ENCODE peak calls at places on chromosomes 6 and 20, in eight cellular contexts. Z, U, S, K, V, Q, O and B are unnamed samples.

GRCh38 chr6:144953552-144954240 is 668.6 kb downstream of the UTRN start:
- DNase-seq in Z (no peak), U (peak), S (no peak), K (no peak), V (no peak), Q (no peak), O (peak), B (no peak)

GRCh38 chr6:15922510-15923307 is 206.2 kb upstream of the MYLIP start:
- DNase-seq in Z (no peak), U (peak), S (no peak), K (no peak), V (no peak), Q (no peak), O (peak), B (no peak)

GRCh38 chr20:16760431-16761304 is 12.5 kb downstream of the OTOR start:
- DNase-seq in Z (no peak), U (no peak), S (no peak), K (no peak), V (no peak), Q (no peak), O (no peak), B (no peak)

GRCh38 chr6:110357696-110358535 is at the start of gene METTL24:
- DNase-seq in Z (peak), U (no peak), S (no peak), K (no peak), V (no peak), Q (no peak), O (no peak), B (no peak)

GRCh38 chr20:59948828-59949720 is 8.9 kb downstream of the FAM217B start:
- DNase-seq in Z (no peak), U (peak), S (peak), K (no peak), V (no peak), Q (no peak), O (peak), B (no peak)

GRCh38 chr6:45072014-45072413 is 256.1 kb upstream of the RUNX2 start:
- DNase-seq in Z (no peak), U (peak), S (no peak), K (no peak), V (no peak), Q (no peak), O (no peak), B (no peak)

GRCh38 chr6:25630508-25631229 is 21.3 kb upstream of the SCGN start:
- DNase-seq in Z (no peak), U (no peak), S (no peak), K (no peak), V (no peak), Q (no peak), O (no peak), B (no peak)

GRCh38 chr6:134047673-134048072 is 4.8 kb downstream of the SLC2A12 start:
- DNase-seq in Z (no peak), U (no peak), S (no peak), K (no peak), V (no peak), Q (no peak), O (no peak), B (no peak)

GRCh38 chr6:130933712-130934200 is 106.5 kb downstream of the SMLR1 start:
- DNase-seq in Z (no peak), U (no peak), S (no peak), K (no peak), V (no peak), Q (no peak), O (peak), B (no peak)

GRCh38 chr6:82567621-82568020 is 204.0 kb downstream of the TPBG start:
- DNase-seq in Z (no peak), U (peak), S (no peak), K (no peak), V (no peak), Q (no peak), O (no peak), B (no peak)

GRCh38 chr6:8191629-8192028 is 89.3 kb upstream of the EEF1E1 start:
- DNase-seq in Z (no peak), U (no peak), S (no peak), K (no peak), V (no peak), Q (no peak), O (no peak), B (no peak)

GRCh38 chr20:9068896-9069663 is at the start of gene PLCB4:
- DNase-seq in Z (peak), U (peak), S (no peak), K (peak), V (no peak), Q (peak), O (no peak), B (no peak)

GRCh38 chr6:138004423-138005287 is 102.6 kb downstream of the PERP start:
- DNase-seq in Z (no peak), U (peak), S (no peak), K (no peak), V (peak), Q (no peak), O (no peak), B (no peak)

GRCh38 chr20:49030954-49031619 is 15.0 kb upstream of the CSE1L start:
- DNase-seq in Z (no peak), U (peak), S (no peak), K (no peak), V (no peak), Q (peak), O (no peak), B (no peak)

GRCh38 chr6:134495203-134495892 is 177.4 kb upstream of the SGK1 start:
- DNase-seq in Z (no peak), U (no peak), S (no peak), K (no peak), V (no peak), Q (no peak), O (no peak), B (no peak)

GRCh38 chr6:7313505-7314165 is 636 bp upstream of the SSR1 start:
- DNase-seq in Z (peak), U (no peak), S (no peak), K (no peak), V (no peak), Q (peak), O (no peak), B (no peak)

GRCh38 chr6:11616200-11616611 is 78.7 kb downstream of the TMEM170B start:
- DNase-seq in Z (no peak), U (peak), S (peak), K (no peak), V (no peak), Q (no peak), O (peak), B (no peak)

GRCh38 chr6:30964075-30964474 is 19.4 kb upstream of the MUC21 start:
- DNase-seq in Z (no peak), U (peak), S (no peak), K (no peak), V (no peak), Q (no peak), O (no peak), B (no peak)

GRCh38 chr6:7267521-7268091 is 45.4 kb downstream of the SSR1 start:
- DNase-seq in Z (no peak), U (peak), S (peak), K (peak), V (no peak), Q (peak), O (peak), B (no peak)

GRCh38 chr6:971981-972640 is 279.2 kb upstream of the EXOC2 start:
- DNase-seq in Z (no peak), U (peak), S (no peak), K (no peak), V (no peak), Q (no peak), O (no peak), B (no peak)

GRCh38 chr6:108589244-108589730 is 28.6 kb downstream of the FOXO3 start:
- DNase-seq in Z (peak), U (peak), S (no peak), K (no peak), V (no peak), Q (peak), O (no peak), B (no peak)

GRCh38 chr6:34523441-34524206 is 32.5 kb downstream of the SPDEF start:
- DNase-seq in Z (no peak), U (no peak), S (no peak), K (no peak), V (no peak), Q (no peak), O (no peak), B (no peak)

GRCh38 chr6:84967389-84967788 is 203.0 kb upstream of the TBX18 start:
- DNase-seq in Z (no peak), U (peak), S (peak), K (no peak), V (no peak), Q (no peak), O (no peak), B (no peak)

GRCh38 chr6:158018851-158019361 is 37.2 kb downstream of the SYNJ2 start:
- DNase-seq in Z (no peak), U (peak), S (no peak), K (no peak), V (no peak), Q (peak), O (no peak), B (no peak)

GRCh38 chr6:144234935-144235334 is 50.2 kb upstream of the UTRN start:
- DNase-seq in Z (no peak), U (no peak), S (no peak), K (no peak), V (no peak), Q (no peak), O (no peak), B (no peak)

DNA sequence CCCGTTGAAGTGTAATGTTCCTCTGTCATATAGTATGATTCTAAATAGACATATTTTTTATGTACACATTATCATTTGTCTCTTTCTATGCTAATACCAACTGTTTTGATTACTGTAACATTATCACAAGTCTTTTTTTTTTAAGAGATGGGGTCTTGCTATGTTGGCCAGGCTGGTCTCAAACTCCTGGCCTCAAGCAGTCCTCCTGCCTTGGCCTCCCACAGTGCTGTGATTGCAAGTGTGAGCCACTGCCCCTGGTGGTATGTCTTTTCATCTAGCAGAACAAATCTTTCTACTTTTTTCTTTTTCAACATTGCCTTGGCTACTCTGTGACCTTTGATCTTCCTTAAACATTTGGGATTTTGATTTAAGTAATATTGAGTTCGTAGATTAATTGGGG is 57.7 kb downstream of the SLX4IP start:
- DNase-seq in Z (no peak), U (no peak), S (no peak), K (no peak), V (no peak), Q (no peak), O (no peak), B (no peak)
- TF ChIP-seq CTCF in Z (no peak), U (no peak), S (no peak), K (no peak), V (no peak), Q (no peak), O (no peak), B (no peak)

GRCh38 chr20:61667056-61667792 is 398.5 kb downstream of the TAF4 start:
- DNase-seq in Z (no peak), U (no peak), S (no peak), K (no peak), V (no peak), Q (no peak), O (no peak), B (no peak)
- TF ChIP-seq CTCF in Z (no peak), U (no peak), S (no peak), K (no peak), V (no peak), Q (no peak), O (no peak), B (no peak)

DNA sequence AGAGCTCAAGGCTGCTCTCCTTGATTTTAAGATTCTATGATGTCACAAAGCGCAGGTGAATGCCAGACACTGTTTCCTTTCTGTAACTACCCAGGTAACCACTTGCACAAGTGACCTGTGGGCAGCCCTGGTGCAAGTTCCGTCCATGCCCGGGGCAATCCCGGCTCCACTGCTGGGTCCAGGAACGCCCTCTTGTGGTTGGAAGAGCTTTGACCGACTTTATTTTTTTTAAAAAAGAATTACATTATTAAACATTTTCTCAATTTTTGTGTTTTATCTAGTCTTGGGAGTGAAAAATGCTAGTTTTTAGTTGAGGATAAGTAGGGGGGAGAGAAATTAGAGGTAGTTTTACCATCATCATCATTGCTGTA is 695.2 kb downstream of the QKI start:
- DNase-seq in Z (no peak), U (no peak), S (no peak), K (no peak), V (no peak), Q (peak), O (no peak), B (no peak)
- TF ChIP-seq CTCF in Z (no peak), U (peak), S (no peak), K (peak), V (no peak), Q (peak), O (peak), B (peak)

DNA sequence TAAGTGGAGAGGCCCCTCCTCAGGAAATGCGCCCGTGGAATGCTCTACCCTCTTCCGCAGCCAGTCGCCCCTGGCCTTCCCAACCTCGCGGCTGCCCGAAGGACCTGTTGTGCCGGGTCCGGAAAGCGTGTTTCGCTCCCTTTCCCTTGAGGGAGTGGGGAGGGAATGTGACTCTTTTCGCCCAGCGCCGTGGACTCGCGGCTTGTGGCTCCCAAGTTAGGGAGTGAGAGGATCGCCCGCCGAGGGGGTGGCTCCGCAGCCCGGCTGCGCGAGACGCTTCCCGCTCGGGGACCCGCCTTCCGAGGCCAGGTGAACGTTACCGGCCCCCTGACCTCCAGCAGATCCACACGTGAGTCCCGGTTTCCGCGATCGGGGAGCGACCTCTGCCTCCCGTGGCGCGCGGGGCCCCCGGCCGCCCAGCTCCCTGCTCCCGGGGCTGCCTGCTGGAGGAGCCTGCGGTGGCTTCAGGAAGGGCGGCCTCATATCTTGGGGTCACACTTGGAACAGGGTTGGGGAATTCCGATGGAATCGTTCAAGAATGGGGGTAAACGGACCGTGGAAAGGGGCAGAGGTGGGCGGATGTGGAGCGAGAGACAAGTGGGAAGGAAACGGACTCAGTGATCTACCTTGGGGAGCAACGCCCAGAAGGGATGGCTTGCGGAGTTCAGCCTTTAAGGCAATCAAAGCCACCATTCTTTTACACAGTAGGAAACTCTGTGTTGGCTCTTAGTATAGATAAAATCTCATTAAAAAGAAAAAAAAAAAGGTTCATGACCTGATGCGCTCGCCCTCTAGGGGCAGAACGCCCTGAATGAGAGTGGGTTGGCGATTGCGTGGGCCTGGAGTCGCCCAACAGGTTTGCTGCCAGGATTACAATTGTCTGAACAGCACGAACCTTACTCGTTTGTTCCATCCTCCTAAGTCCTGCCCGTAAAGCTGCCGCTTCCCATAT is 887 bp downstream of the TPD52L1 start:
- DNase-seq in Z (peak), U (peak), S (no peak), K (peak), V (no peak), Q (peak), O (no peak), B (no peak)
- TF ChIP-seq CTCF in Z (no peak), U (peak), S (no peak), K (peak), V (no peak), Q (peak), O (peak), B (peak)

GRCh38 chr6:147220345-147220744 is 16.1 kb downstream of the STXBP5 start:
- DNase-seq in Z (no peak), U (no peak), S (no peak), K (no peak), V (no peak), Q (no peak), O (no peak), B (no peak)

GRCh38 chr6:147223751-147224150 is 19.5 kb downstream of the STXBP5 start:
- DNase-seq in Z (no peak), U (no peak), S (no peak), K (no peak), V (no peak), Q (no peak), O (no peak), B (no peak)

GRCh38 chr6:147219463-147219862 is 15.2 kb downstream of the STXBP5 start:
- DNase-seq in Z (no peak), U (no peak), S (no peak), K (no peak), V (no peak), Q (no peak), O (no peak), B (no peak)

GRCh38 chr6:147221739-147222138 is 17.5 kb downstream of the STXBP5 start:
- DNase-seq in Z (no peak), U (no peak), S (no peak), K (no peak), V (no peak), Q (no peak), O (no peak), B (no peak)

DNA sequence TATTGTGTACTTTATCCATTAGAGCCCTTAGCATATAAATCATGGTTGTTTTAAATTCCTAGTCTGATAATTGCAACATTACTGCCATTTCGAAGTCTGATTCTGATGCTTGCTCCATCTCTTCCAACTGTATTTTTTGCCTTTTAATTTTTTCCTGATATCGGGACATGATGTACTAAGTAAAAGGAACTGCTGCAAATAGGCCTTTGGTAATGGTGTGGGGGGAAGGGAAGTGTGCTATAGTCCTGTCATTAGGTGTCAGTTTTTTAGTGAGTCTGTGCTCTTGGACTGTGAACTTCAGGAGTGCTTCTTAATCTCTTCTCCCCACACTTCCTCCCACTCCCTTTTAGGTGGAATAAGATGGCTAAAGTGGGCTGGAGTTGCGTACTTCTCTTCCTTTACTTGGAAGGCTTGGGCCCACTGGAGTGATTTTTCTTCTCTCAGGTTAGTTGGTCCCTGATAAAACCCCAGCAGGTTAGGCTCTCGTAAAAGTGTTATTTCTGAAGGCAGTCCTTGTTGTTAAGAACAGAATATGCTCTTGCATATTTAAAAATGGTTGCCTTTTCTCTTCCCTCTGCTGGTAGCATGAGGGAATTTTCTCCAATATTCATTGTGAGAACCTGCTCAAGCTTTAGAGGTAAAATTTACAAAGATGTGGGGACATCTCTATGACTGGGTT is 18.1 kb downstream of the STXBP5 start:
- DNase-seq in Z (no peak), U (peak), S (no peak), K (no peak), V (no peak), Q (no peak), O (peak), B (no peak)
- TF ChIP-seq CTCF in Z (no peak), U (peak), S (peak), K (peak), V (peak), Q (peak), O (peak), B (peak)

GRCh38 chr20:6269163-6269873 is 146.5 kb upstream of the FERMT1 start:
- DNase-seq in Z (no peak), U (no peak), S (no peak), K (no peak), V (no peak), Q (no peak), O (no peak), B (no peak)

DNA sequence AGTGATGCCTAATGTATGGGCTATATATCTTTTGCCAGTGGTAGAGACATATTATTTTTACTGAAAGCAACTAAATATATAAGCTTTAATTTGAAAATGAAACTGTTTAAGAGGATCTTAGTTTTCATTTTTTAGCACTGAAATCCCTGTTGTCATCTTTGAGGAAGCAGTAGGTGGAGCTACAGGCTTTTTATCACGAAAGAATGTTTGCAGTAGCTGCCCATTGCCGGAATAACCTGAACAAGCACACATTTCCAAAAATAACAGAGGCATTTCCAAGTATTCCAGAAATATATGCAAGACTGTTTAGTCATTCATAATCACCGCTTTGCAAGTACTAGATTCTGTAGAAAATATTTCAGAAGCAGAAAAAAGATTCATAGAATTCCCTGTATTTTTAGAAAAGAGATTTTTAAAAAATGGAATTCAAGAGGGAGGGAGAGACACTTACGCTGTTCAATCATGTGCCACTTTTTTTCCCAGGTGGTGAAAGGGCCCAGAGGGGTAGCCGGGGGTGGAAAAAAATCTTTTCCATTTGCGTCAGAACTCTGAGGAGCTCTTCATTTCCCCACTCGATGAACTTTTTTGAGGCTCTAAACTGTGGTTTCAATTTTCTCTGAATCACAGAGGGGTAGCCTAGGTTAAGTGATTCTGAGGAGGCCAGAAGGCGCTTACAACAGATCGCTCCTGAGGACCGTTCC is 142.5 kb upstream of the FERMT1 start:
- DNase-seq in Z (no peak), U (peak), S (peak), K (no peak), V (no peak), Q (no peak), O (peak), B (no peak)
- TF ChIP-seq CTCF in Z (no peak), U (peak), S (peak), K (peak), V (no peak), Q (peak), O (peak), B (no peak)

GRCh38 chr20:5931411-5931810 is 18.9 kb downstream of the TRMT6 start:
- DNase-seq in Z (no peak), U (no peak), S (no peak), K (no peak), V (no peak), Q (no peak), O (no peak), B (no peak)

GRCh38 chr20:5938456-5939029 is 11.8 kb downstream of the TRMT6 start:
- DNase-seq in Z (no peak), U (no peak), S (no peak), K (no peak), V (no peak), Q (no peak), O (no peak), B (no peak)

GRCh38 chr20:5932796-5933195 is 17.5 kb downstream of the TRMT6 start:
- DNase-seq in Z (no peak), U (no peak), S (no peak), K (no peak), V (no peak), Q (no peak), O (no peak), B (no peak)

GRCh38 chr20:5935384-5935783 is 14.9 kb downstream of the TRMT6 start:
- DNase-seq in Z (no peak), U (no peak), S (no peak), K (no peak), V (no peak), Q (no peak), O (no peak), B (no peak)

GRCh38 chr20:5933802-5934436 is 16.4 kb downstream of the TRMT6 start:
- DNase-seq in Z (no peak), U (peak), S (no peak), K (no peak), V (no peak), Q (no peak), O (no peak), B (no peak)
- TF ChIP-seq CTCF in Z (no peak), U (no peak), S (no peak), K (no peak), V (no peak), Q (peak), O (peak), B (no peak)